ENCODE peak calls at places on chromosomes 5 and 9, in six cellular contexts. J, D, L, F, I and T are unnamed samples.

GRCh38 chr5:88193896-88194295 is 74.7 kb downstream of the TMEM161B start:
- DNase-seq in I (no peak), L (no peak), D (no peak), F (no peak), J (no peak), T (no peak)

GRCh38 chr9:72602629-72603028 is 81.2 kb downstream of the TMC1 start:
- DNase-seq in J (no peak), L (no peak), I (no peak), D (no peak), F (no peak), T (no peak)

GRCh38 chr9:116156621-116157314 is 3.2 kb downstream of the PAPPA start:
- DNase-seq in I (no peak), J (no peak), D (no peak), F (no peak), L (peak; percentile 29), T (no peak)

GRCh38 chr5:132876020-132876759 is 2.7 kb downstream of the LEAP2 start:
- DNase-seq in F (no peak), L (no peak), I (no peak), D (no peak), J (no peak), T (no peak)

GRCh38 chr5:80212171-80212667 is 43.6 kb downstream of the SERINC5 start:
- DNase-seq in L (no peak), D (no peak), I (no peak), J (no peak), F (no peak), T (no peak)

GRCh38 chr5:37111426-37112382 is 137.5 kb downstream of the CPLANE1 start:
- DNase-seq in D (peak; percentile 15), F (peak; percentile 64), L (no peak), J (no peak), I (no peak), T (peak; percentile 16)

GRCh38 chr5:73946926-73947455 is 321.0 kb downstream of the ARHGEF28 start:
- DNase-seq in L (no peak), I (no peak), F (no peak), D (no peak), J (no peak), T (no peak)

GRCh38 chr9:114738581-114739316 is 56.8 kb upstream of the TEX48 start:
- DNase-seq in D (peak; percentile 35), J (peak; percentile 46), I (peak; percentile 46), F (peak; percentile 24), L (peak; percentile 71), T (peak; percentile 27)

GRCh38 chr9:36136277-36136893 is at the start of gene GLIPR2:
- DNase-seq in I (no peak), J (peak; percentile 18), L (peak; percentile 78), D (peak; percentile 96), F (no peak), T (peak; percentile 97)
- TF ChIP-seq POLR2A in I (no peak), J (no peak), L (no peak), D (no peak), F (peak; percentile 80), T (peak; percentile 68)

DNA sequence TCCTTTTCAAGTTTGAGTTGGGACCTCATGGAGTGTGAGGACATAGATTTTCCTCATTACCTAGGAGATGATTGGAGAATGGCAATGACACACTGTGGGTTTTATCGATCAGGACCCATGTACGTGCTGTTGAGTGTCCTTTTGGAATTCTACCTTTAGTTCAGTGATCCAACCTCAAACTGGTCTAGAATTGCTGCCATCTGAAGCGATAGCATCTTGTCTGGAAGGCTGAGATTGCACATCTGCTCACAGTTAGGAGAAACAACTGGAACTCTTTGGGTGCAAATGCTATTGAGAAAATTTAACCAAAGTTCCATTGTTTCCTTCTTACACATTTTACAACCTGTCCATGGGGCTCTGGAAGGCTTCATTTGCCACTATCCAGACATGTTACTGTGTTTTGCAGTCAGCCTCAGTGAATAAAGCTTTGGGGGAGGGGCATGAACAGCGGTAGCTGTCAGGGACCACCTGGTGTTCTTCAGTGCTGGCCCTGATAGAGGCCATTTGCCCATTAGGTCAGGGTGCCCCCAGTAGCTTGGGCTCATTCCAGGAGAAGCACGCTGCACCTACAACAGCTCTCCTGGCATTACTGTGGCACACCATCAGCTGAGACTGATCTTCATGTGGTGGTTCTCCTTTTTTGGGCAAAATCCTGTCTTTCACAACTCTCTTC is 123.1 kb downstream of the PDE8B start:
- DNase-seq in J (no peak), I (no peak), L (no peak), D (no peak), F (no peak), T (no peak)
- TF ChIP-seq POLR2AphosphoS5 in J (no peak), I (no peak), L (no peak), D (no peak), F (no peak), T (no peak)

GRCh38 chr9:38619556-38620447 is 594 bp downstream of the ANKRD18A start:
- DNase-seq in D (no peak), L (no peak), J (peak; percentile 21), I (no peak), F (no peak), T (no peak)
- TF ChIP-seq TAF1 in D (no peak), L (no peak), J (no peak), I (no peak), F (no peak), T (no peak)

GRCh38 chr5:149730620-149731331 is 666 bp downstream of the PPARGC1B start:
- DNase-seq in F (no peak), I (no peak), L (peak; percentile 77), J (no peak), D (peak; percentile 59), T (peak; percentile 61)

GRCh38 chr5:149731332-149731616 is 1.2 kb downstream of the PPARGC1B start:
- DNase-seq in J (no peak), I (no peak), D (no peak), F (no peak), L (no peak), T (no peak)

GRCh38 chr5:149733129-149733900 is 3.2 kb downstream of the PPARGC1B start:
- DNase-seq in F (no peak), I (no peak), L (no peak), D (no peak), J (no peak), T (no peak)

GRCh38 chr5:149732500-149733128 is 2.5 kb downstream of the PPARGC1B start:
- DNase-seq in J (peak; percentile 32), L (peak; percentile 79), F (no peak), D (no peak), I (no peak), T (no peak)

GRCh38 chr5:149731617-149732400 is 1.7 kb downstream of the PPARGC1B start:
- DNase-seq in J (no peak), I (peak; percentile 68), L (peak; percentile 97), F (peak; percentile 62), D (peak; percentile 79), T (peak; percentile 68)
- TF ChIP-seq POLR2A in J (no peak), I (no peak), L (peak; percentile 53), F (peak; percentile 77), D (peak; percentile 73), T (peak; percentile 67)

DNA sequence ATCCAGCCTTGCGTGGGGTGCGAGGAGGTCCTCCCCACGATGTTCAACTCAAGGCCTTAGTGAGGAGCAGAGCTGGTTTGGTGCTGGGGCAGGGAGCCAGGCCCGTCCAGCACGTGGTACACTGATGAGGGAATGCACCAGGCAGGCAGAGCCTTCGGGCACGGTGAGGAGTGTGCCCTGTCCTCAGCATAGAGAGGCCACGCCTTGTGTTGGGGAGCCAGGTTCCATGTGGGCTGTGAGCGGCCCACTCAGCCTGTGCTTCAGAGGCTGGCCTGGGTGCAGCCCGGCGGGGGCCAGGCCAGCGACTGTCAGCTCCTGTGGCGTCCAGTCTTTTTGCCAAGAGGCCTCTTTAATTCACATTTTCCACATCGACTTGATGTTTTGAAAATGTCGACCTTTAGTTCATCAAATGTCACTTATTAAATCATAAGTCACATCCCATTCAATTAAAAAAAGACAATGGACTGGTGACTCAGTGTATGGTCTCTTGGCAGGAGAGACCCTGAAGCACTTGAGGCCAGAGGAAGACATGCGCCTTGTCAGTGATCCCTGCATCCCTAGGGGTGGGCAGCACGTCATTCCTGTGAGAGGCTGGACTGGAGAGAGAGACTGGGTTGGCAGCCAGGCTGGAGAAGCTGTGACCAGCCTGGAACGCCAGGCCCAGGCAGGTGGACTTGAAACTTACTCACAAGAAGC is 21.7 kb downstream of the ERGIC1 start:
- DNase-seq in I (no peak), D (no peak), L (no peak), J (no peak), F (no peak), T (no peak)
- TF ChIP-seq POLR2AphosphoS5 in I (no peak), D (no peak), L (no peak), J (no peak), F (no peak), T (no peak)

DNA sequence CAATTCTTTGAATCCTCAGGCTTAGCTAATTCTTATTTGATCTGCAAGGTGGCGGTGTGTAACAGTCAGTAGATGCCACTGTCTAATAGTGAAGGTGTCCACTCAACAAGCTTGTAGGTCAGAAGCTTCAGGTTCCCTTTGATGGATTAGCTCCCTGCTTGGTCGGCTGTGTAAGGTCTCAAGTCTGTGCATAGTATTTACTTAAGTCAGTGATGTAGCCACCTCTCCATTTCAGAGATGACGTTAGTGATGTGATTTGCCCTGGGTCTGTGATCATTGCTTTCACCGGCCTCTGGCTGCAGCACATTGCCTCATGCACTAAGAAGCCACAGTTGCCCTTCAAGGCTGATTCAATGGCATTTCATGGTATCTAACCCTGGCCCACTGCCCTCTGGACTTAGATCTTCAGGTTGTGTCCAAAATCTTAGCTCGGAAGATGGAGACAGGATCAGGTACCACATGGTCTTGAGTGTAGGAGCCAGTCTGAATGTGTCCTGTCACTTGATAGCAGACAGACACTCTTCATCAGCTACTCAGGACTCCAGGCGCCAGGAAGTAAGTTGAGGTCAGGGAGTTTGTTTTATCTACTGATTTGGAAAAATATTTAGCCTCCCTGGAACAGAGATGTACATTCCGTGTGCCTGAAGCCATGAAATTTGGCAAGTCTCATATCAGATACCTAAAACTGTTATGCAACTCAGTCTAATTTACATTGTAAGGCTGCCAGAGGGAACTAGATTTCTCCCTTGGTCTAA is 42.9 kb downstream of the SUB1 start:
- DNase-seq in D (no peak), L (no peak), I (no peak), F (no peak), J (peak; percentile 31), T (no peak)
- TF ChIP-seq TAF1 in D (no peak), L (no peak), I (no peak), F (no peak), J (no peak), T (no peak)

GRCh38 chr9:136539427-136540412 is 6.1 kb downstream of the NOTCH1 start:
- DNase-seq in L (peak; percentile 94), I (no peak), J (no peak), D (peak; percentile 86), F (peak; percentile 70), T (peak; percentile 91)
- TF ChIP-seq POLR2A in L (peak; percentile 22), I (no peak), J (no peak), D (no peak), F (peak; percentile 50), T (no peak)